ENCODE peak calls at places on chromosome 20, in ten cellular contexts. X is activated CD8-positive, alpha-beta memory T cell treated with anti-CD3 and anti-CD28 coated beads, Interleukin-2, amount 50 U/mL, for 48 hours; J is amniotic stem cell; Y is hypothalamus; Q is activated gamma-delta T cell treated with Interleukin-2 at 50 U/mL for 16 hours; U is HL-60; O is neural crest cell; Z is T-helper 17 cell; I is NCI-H1092 treated with DMSO at 0.1 percent for 48 hours; E is activated effector memory CD4-positive, alpha-beta T cell treated with anti-CD3 and anti-CD28 coated beads, Interleukin-2, amount 50 U/mL, for 16 hours. P is an unnamed sample.

GRCh38 chr20:3784226-3784853 is 2.2 kb downstream of the CENPB start:
- DNase-seq in J (no peak), Z (no peak), X (no peak), U (no peak), O (no peak), E (no peak), Q (no peak), I (no peak), Y (no peak), P (no peak)

GRCh38 chr20:32155017-32155965 is 45.8 kb downstream of the TM9SF4 start:
- DNase-seq in U (peak; percentile 29), Y (peak; percentile 20), J (peak; percentile 13), O (peak; percentile 35), E (peak; percentile 72), Q (no peak), X (no peak), I (peak; percentile 72), Z (no peak), P (peak; percentile 84)

GRCh38 chr20:62032606-62033368 is 32.9 kb downstream of the TAF4 start:
- DNase-seq in J (no peak), Y (no peak), I (no peak), Z (no peak), X (no peak), Q (no peak), U (no peak), O (no peak), E (no peak), P (no peak)

GRCh38 chr20:60116128-60116909 is 158.1 kb downstream of the CDH26 start:
- DNase-seq in J (no peak), O (no peak), U (no peak), E (no peak), I (no peak), Q (no peak), Y (no peak), Z (no peak), X (no peak), P (no peak)

GRCh38 chr20:32115196-32115767 is 5.8 kb downstream of the TM9SF4 start:
- DNase-seq in Z (no peak), O (no peak), X (no peak), Q (no peak), Y (no peak), U (no peak), E (no peak), I (no peak), J (no peak), P (no peak)

GRCh38 chr20:60062431-60063336 is 104.5 kb downstream of the CDH26 start:
- DNase-seq in O (no peak), X (peak; percentile 17), Y (no peak), J (peak; percentile 29), E (no peak), Q (no peak), I (no peak), U (no peak), Z (no peak), P (no peak)

GRCh38 chr20:54706581-54706980 is 231.2 kb downstream of the DOK5 start:
- DNase-seq in Y (no peak), Z (no peak), J (no peak), Q (no peak), X (no peak), O (no peak), U (no peak), I (no peak), E (no peak), P (no peak)

GRCh38 chr20:1189827-1190226 is 5.0 kb upstream of the TMEM74B start:
- DNase-seq in Z (no peak), Y (no peak), X (no peak), I (no peak), E (no peak), U (no peak), Q (no peak), J (no peak), O (no peak), P (no peak)

GRCh38 chr20:35991142-35991771 is 22.9 kb downstream of the CNBD2 start:
- DNase-seq in X (no peak), U (no peak), Z (no peak), O (no peak), J (no peak), I (no peak), Q (no peak), E (no peak), Y (no peak), P (peak; percentile 42)

GRCh38 chr20:32325706-32326506 is 32.2 kb upstream of the ASXL1 start:
- DNase-seq in U (no peak), Z (no peak), O (no peak), I (peak; percentile 86), Y (no peak), E (no peak), Q (no peak), X (no peak), J (peak; percentile 21), P (no peak)

GRCh38 chr20:63223121-63223825 is 7.3 kb upstream of the YTHDF1 start:
- DNase-seq in J (peak; percentile 21), O (peak; percentile 56), Z (no peak), U (no peak), I (peak; percentile 15), Y (no peak), X (peak; percentile 70), E (peak; percentile 78), Q (peak; percentile 43), P (peak; percentile 76)

GRCh38 chr20:37677969-37678610 is 15.7 kb upstream of the CTNNBL1 start:
- DNase-seq in J (no peak), I (no peak), Y (no peak), Q (no peak), Z (no peak), X (no peak), U (no peak), O (no peak), E (no peak), P (no peak)

GRCh38 chr20:18019068-18019467 is 38.6 kb downstream of the OVOL2 start:
- DNase-seq in Y (no peak), Z (no peak), Q (peak; percentile 7), J (no peak), X (no peak), I (no peak), E (no peak), O (no peak), U (peak; percentile 14), P (peak; percentile 56)

GRCh38 chr20:47789081-47789998 is 4.1 kb upstream of the SULF2 start:
- DNase-seq in Q (no peak), O (peak; percentile 20), Y (no peak), J (no peak), X (no peak), E (no peak), Z (no peak), I (no peak), U (no peak), P (no peak)

GRCh38 chr20:57241592-57241991 is 24.8 kb downstream of the BMP7 start:
- DNase-seq in Y (no peak), J (no peak), Q (no peak), E (no peak), U (no peak), Z (no peak), I (no peak), X (no peak), O (no peak), P (no peak)

GRCh38 chr20:61728786-61729365 is 336.8 kb downstream of the TAF4 start:
- DNase-seq in O (no peak), J (no peak), Y (no peak), E (no peak), I (no peak), X (no peak), Q (no peak), Z (no peak), U (no peak), P (no peak)